ENCODE peak calls at places on chromosomes 6 and 20, in five cellular contexts. One of them, this sample, is unnamed.

GRCh38 chr6:48757661-48758060 is 646.7 kb upstream of the PTCHD4 start:
- DNase-seq in neuronal stem cell: no peak
- DNase-seq in IMR-90: no peak
- DNase-seq in trophoblast cell: no peak
- DNase-seq in H1: no peak
- DNase-seq in this sample: no peak

GRCh38 chr6:117265425-117266266 is at the start of gene VGLL2:
- DNase-seq in H1: no peak
- DNase-seq in neuronal stem cell: peak
- DNase-seq in IMR-90: peak
- DNase-seq in trophoblast cell: peak
- DNase-seq in this sample: peak

GRCh38 chr6:11921017-11921438 is 91.1 kb upstream of the HIVEP1 start:
- DNase-seq in neuronal stem cell: no peak
- DNase-seq in IMR-90: peak
- DNase-seq in H1: no peak
- DNase-seq in trophoblast cell: peak
- DNase-seq in this sample: peak

GRCh38 chr6:130426078-130426726 is 60.4 kb downstream of the TMEM200A start:
- DNase-seq in neuronal stem cell: no peak
- DNase-seq in H1: no peak
- DNase-seq in trophoblast cell: no peak
- DNase-seq in IMR-90: peak
- DNase-seq in this sample: peak

GRCh38 chr6:158043008-158043407 is 61.3 kb downstream of the SYNJ2 start:
- DNase-seq in trophoblast cell: no peak
- DNase-seq in IMR-90: no peak
- DNase-seq in neuronal stem cell: no peak
- DNase-seq in H1: no peak
- DNase-seq in this sample: no peak

GRCh38 chr6:168336967-168337366 is 17.4 kb upstream of the DACT2 start:
- DNase-seq in IMR-90: no peak
- DNase-seq in neuronal stem cell: no peak
- DNase-seq in trophoblast cell: no peak
- DNase-seq in H1: no peak
- DNase-seq in this sample: no peak

GRCh38 chr20:23350855-23351838 is 556 bp downstream of the NXT1 start:
- DNase-seq in neuronal stem cell: no peak
- DNase-seq in IMR-90: peak
- DNase-seq in trophoblast cell: peak
- DNase-seq in H1: no peak
- DNase-seq in this sample: peak

GRCh38 chr6:111872521-111873177 is 603 bp downstream of the FYN start:
- DNase-seq in H1: no peak
- DNase-seq in trophoblast cell: no peak
- DNase-seq in neuronal stem cell: peak
- DNase-seq in IMR-90: peak
- DNase-seq in this sample: no peak

GRCh38 chr6:90351696-90352095 is 55.1 kb upstream of the BACH2 start:
- DNase-seq in trophoblast cell: no peak
- DNase-seq in IMR-90: peak
- DNase-seq in H1: no peak
- DNase-seq in neuronal stem cell: no peak
- DNase-seq in this sample: peak

GRCh38 chr6:28807682-28808280 is 116.0 kb downstream of the TRIM27 start:
- DNase-seq in H1: no peak
- DNase-seq in IMR-90: peak
- DNase-seq in trophoblast cell: peak
- DNase-seq in neuronal stem cell: no peak
- DNase-seq in this sample: peak

GRCh38 chr6:36349240-36349639 is 12.6 kb upstream of the BNIP5 start:
- DNase-seq in neuronal stem cell: no peak
- DNase-seq in H1: no peak
- DNase-seq in IMR-90: no peak
- DNase-seq in trophoblast cell: no peak
- DNase-seq in this sample: no peak

GRCh38 chr6:90221403-90221802 is 75.2 kb downstream of the BACH2 start:
- DNase-seq in IMR-90: no peak
- DNase-seq in H1: no peak
- DNase-seq in neuronal stem cell: no peak
- DNase-seq in trophoblast cell: no peak
- DNase-seq in this sample: no peak

GRCh38 chr6:12136905-12137304 is 124.8 kb downstream of the HIVEP1 start:
- DNase-seq in H1: no peak
- DNase-seq in trophoblast cell: no peak
- DNase-seq in neuronal stem cell: no peak
- DNase-seq in IMR-90: peak
- DNase-seq in this sample: peak

GRCh38 chr6:142551145-142551811 is 249.5 kb downstream of the ADGRG6 start:
- DNase-seq in trophoblast cell: no peak
- DNase-seq in H1: no peak
- DNase-seq in IMR-90: no peak
- DNase-seq in neuronal stem cell: no peak
- DNase-seq in this sample: no peak

GRCh38 chr6:83872386-83873118 is 13.1 kb downstream of the CYB5R4 start:
- DNase-seq in neuronal stem cell: no peak
- DNase-seq in H1: no peak
- DNase-seq in IMR-90: peak
- DNase-seq in trophoblast cell: no peak
- DNase-seq in this sample: no peak

GRCh38 chr20:59145926-59146800 is 17.5 kb upstream of the ZNF831 start:
- DNase-seq in IMR-90: no peak
- DNase-seq in trophoblast cell: no peak
- DNase-seq in H1: no peak
- DNase-seq in neuronal stem cell: no peak
- DNase-seq in this sample: no peak

GRCh38 chr6:53322188-53323029 is 26.3 kb downstream of the ELOVL5 start:
- DNase-seq in H1: no peak
- DNase-seq in IMR-90: peak
- DNase-seq in trophoblast cell: no peak
- DNase-seq in neuronal stem cell: no peak
- DNase-seq in this sample: peak

GRCh38 chr6:125357515-125358256 is 55.9 kb upstream of the HDDC2 start:
- DNase-seq in trophoblast cell: no peak
- DNase-seq in H1: no peak
- DNase-seq in IMR-90: no peak
- DNase-seq in neuronal stem cell: no peak
- DNase-seq in this sample: peak

GRCh38 chr6:160931378-160932343 is 59.9 kb upstream of the MAP3K4 start:
- DNase-seq in neuronal stem cell: no peak
- DNase-seq in IMR-90: no peak
- DNase-seq in H1: no peak
- DNase-seq in trophoblast cell: no peak
- DNase-seq in this sample: peak

GRCh38 chr6:158630944-158631616 is 13.5 kb downstream of the DYNLT1 start:
- DNase-seq in H1: no peak
- DNase-seq in neuronal stem cell: no peak
- DNase-seq in trophoblast cell: no peak
- DNase-seq in IMR-90: peak
- DNase-seq in this sample: no peak

GRCh38 chr6:25280617-25280990 is 1.4 kb downstream of the CARMIL1 start:
- DNase-seq in IMR-90: no peak
- DNase-seq in H1: no peak
- DNase-seq in trophoblast cell: no peak
- DNase-seq in neuronal stem cell: no peak
- DNase-seq in this sample: peak

GRCh38 chr6:63418741-63419140 is 99.0 kb upstream of the LGSN start:
- DNase-seq in IMR-90: no peak
- DNase-seq in neuronal stem cell: no peak
- DNase-seq in H1: no peak
- DNase-seq in trophoblast cell: no peak
- DNase-seq in this sample: no peak

GRCh38 chr6:25027221-25027916 is 91.6 kb upstream of the RIPOR2 start:
- DNase-seq in H1: no peak
- DNase-seq in trophoblast cell: no peak
- DNase-seq in IMR-90: no peak
- DNase-seq in neuronal stem cell: no peak
- DNase-seq in this sample: no peak

GRCh38 chr6:89023591-89024441 is 56.7 kb upstream of the PNRC1 start:
- DNase-seq in neuronal stem cell: no peak
- DNase-seq in trophoblast cell: no peak
- DNase-seq in IMR-90: no peak
- DNase-seq in H1: no peak
- DNase-seq in this sample: peak

GRCh38 chr6:5532941-5533340 is 271.6 kb downstream of the FARS2 start:
- DNase-seq in trophoblast cell: peak
- DNase-seq in H1: no peak
- DNase-seq in neuronal stem cell: no peak
- DNase-seq in IMR-90: no peak
- DNase-seq in this sample: no peak

GRCh38 chr6:73606428-73606827 is 47.4 kb downstream of the SLC17A5 start:
- DNase-seq in neuronal stem cell: no peak
- DNase-seq in H1: no peak
- DNase-seq in trophoblast cell: no peak
- DNase-seq in IMR-90: no peak
- DNase-seq in this sample: no peak

DNA sequence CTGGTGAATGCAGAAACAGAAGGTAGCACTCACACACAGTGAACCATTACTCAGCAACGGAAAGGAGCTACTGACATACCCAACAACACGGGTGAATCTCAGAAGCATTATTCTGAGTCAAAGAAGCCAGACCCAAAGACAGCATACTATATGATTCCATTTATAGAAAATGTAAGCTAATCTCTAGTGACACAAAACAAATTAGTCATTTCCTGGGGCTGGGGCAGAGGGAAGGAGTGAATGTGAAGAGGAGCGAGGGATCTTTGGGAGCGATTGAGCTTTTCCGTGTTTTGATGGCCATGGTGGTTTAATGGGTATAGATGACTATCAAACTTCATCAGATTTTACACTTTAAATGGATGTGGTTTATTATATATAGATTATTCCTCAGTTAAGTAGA is 614.6 kb downstream of the DHX35 start:
- DNase-seq in IMR-90: no peak
- DNase-seq in trophoblast cell: no peak
- DNase-seq in neuronal stem cell: no peak
- DNase-seq in H1: no peak
- DNase-seq in this sample: peak
- H3K4me3 ChIP-seq in IMR-90: no peak
- H3K4me3 ChIP-seq in trophoblast cell: no peak
- H3K4me3 ChIP-seq in neuronal stem cell: no peak
- H3K4me3 ChIP-seq in H1: no peak
- H3K4me3 ChIP-seq in this sample: no peak

GRCh38 chr20:47370850-47371782 is 14.6 kb upstream of the ZMYND8 start:
- DNase-seq in neuronal stem cell: no peak
- DNase-seq in IMR-90: no peak
- DNase-seq in H1: no peak
- DNase-seq in trophoblast cell: peak
- DNase-seq in this sample: peak
- H4K91ac ChIP-seq in neuronal stem cell: no peak
- H4K91ac ChIP-seq in IMR-90: no peak
- H4K91ac ChIP-seq in H1: peak
- H4K91ac ChIP-seq in trophoblast cell: peak
- H4K91ac ChIP-seq in this sample: no peak

DNA sequence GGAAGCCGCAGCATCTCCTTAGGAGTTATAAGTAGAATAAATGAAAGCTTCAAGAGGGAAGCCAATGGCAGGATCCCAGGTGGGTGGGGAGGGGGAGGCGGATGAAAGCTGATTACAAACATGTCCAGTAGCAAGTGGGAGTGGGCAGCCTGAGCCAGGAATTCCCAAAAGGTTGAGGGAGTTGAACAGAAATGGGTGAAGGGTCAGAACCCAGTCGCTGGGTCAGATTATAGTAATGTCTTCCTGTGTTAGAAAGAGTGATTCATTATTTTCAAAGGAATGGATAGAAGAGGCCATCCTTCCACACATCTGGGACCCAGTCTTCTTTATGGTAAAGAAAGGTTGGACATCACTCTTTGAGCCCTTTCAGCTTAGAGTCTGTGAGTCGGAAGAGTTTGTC is 41.0 kb upstream of the FAM50B start:
- DNase-seq in H1: no peak
- DNase-seq in IMR-90: no peak
- DNase-seq in trophoblast cell: peak
- DNase-seq in neuronal stem cell: no peak
- DNase-seq in this sample: no peak
- H3K4me3 ChIP-seq in H1: no peak
- H3K4me3 ChIP-seq in IMR-90: no peak
- H3K4me3 ChIP-seq in trophoblast cell: no peak
- H3K4me3 ChIP-seq in neuronal stem cell: no peak
- H3K4me3 ChIP-seq in this sample: peak

GRCh38 chr20:32970115-32970972 is 33.9 kb downstream of the SUN5 start:
- DNase-seq in IMR-90: no peak
- DNase-seq in neuronal stem cell: no peak
- DNase-seq in H1: no peak
- DNase-seq in trophoblast cell: no peak
- DNase-seq in this sample: no peak

GRCh38 chr20:32970973-32971300 is 33.3 kb downstream of the SUN5 start:
- DNase-seq in IMR-90: no peak
- DNase-seq in H1: no peak
- DNase-seq in trophoblast cell: no peak
- DNase-seq in neuronal stem cell: no peak
- DNase-seq in this sample: no peak

GRCh38 chr20:32971703-32972161 is 32.5 kb downstream of the SUN5 start:
- DNase-seq in trophoblast cell: no peak
- DNase-seq in H1: no peak
- DNase-seq in neuronal stem cell: no peak
- DNase-seq in IMR-90: no peak
- DNase-seq in this sample: no peak

GRCh38 chr20:32973077-32973717 is 31.0 kb downstream of the SUN5 start:
- DNase-seq in IMR-90: no peak
- DNase-seq in trophoblast cell: no peak
- DNase-seq in neuronal stem cell: no peak
- DNase-seq in H1: no peak
- DNase-seq in this sample: no peak

GRCh38 chr20:32972181-32973076 is 31.8 kb downstream of the SUN5 start:
- DNase-seq in trophoblast cell: no peak
- DNase-seq in neuronal stem cell: no peak
- DNase-seq in H1: no peak
- DNase-seq in IMR-90: no peak
- DNase-seq in this sample: no peak
- H4K91ac ChIP-seq in trophoblast cell: no peak
- H4K91ac ChIP-seq in neuronal stem cell: peak
- H4K91ac ChIP-seq in H1: peak
- H4K91ac ChIP-seq in IMR-90: no peak
- H4K91ac ChIP-seq in this sample: no peak

GRCh38 chr20:46203510-46203837 is 85.4 kb downstream of the CD40 start:
- DNase-seq in IMR-90: no peak
- DNase-seq in trophoblast cell: no peak
- DNase-seq in H1: no peak
- DNase-seq in neuronal stem cell: no peak
- DNase-seq in this sample: no peak

GRCh38 chr20:46199198-46199597 is 81.1 kb downstream of the CD40 start:
- DNase-seq in H1: peak
- DNase-seq in IMR-90: no peak
- DNase-seq in trophoblast cell: no peak
- DNase-seq in neuronal stem cell: peak
- DNase-seq in this sample: no peak

GRCh38 chr20:46202758-46203509 is 84.8 kb downstream of the CD40 start:
- DNase-seq in trophoblast cell: no peak
- DNase-seq in neuronal stem cell: no peak
- DNase-seq in H1: no peak
- DNase-seq in IMR-90: no peak
- DNase-seq in this sample: no peak

GRCh38 chr20:46204594-46205205 is 86.6 kb downstream of the CD40 start:
- DNase-seq in trophoblast cell: no peak
- DNase-seq in H1: no peak
- DNase-seq in neuronal stem cell: no peak
- DNase-seq in IMR-90: no peak
- DNase-seq in this sample: no peak

GRCh38 chr20:46200582-46201570 is 82.8 kb downstream of the CD40 start:
- DNase-seq in H1: no peak
- DNase-seq in neuronal stem cell: no peak
- DNase-seq in IMR-90: no peak
- DNase-seq in trophoblast cell: no peak
- DNase-seq in this sample: no peak
- H3K4me3 ChIP-seq in H1: no peak
- H3K4me3 ChIP-seq in neuronal stem cell: no peak
- H3K4me3 ChIP-seq in IMR-90: no peak
- H3K4me3 ChIP-seq in trophoblast cell: no peak
- H3K4me3 ChIP-seq in this sample: no peak

This sample was measured in mesenchymal stem cell.